ENCODE peak calls at places on chromosomes 3 and 15, in six cellular contexts. One of them, this sample, is unnamed.

GRCh38 chr3:121477589-121477988 is 68.2 kb downstream of the POLQ start:
- DNase-seq in ureter: no peak
- DNase-seq in LoVo: no peak
- DNase-seq in HTR-8/SVneo: no peak
- DNase-seq in stimulated activated CD4-positive, alpha-beta T cell treated with anti-CD3 and anti-CD28 coated beads, Interleukin-1b, Interleukin-23, amount 100 ng/mL, for 1 hour: no peak
- DNase-seq in stimulated activated naive B cell treated with anti-CD40 and anti-IgM and Interleukin-4, amounts not matched to agents 10 μg/mL and 1 μg/mL and 100 μg/mL, for 72 hours: no peak
- DNase-seq in this sample: no peak

GRCh38 chr3:166488977-166489672 is 651.9 kb upstream of the BCHE start:
- DNase-seq in ureter: no peak
- DNase-seq in LoVo: no peak
- DNase-seq in HTR-8/SVneo: no peak
- DNase-seq in stimulated activated CD4-positive, alpha-beta T cell treated with anti-CD3 and anti-CD28 coated beads, Interleukin-1b, Interleukin-23, amount 100 ng/mL, for 1 hour: no peak
- DNase-seq in stimulated activated naive B cell treated with anti-CD40 and anti-IgM and Interleukin-4, amounts not matched to agents 10 μg/mL and 1 μg/mL and 100 μg/mL, for 72 hours: no peak
- DNase-seq in this sample: no peak

GRCh38 chr3:123834631-123835030 is 49.5 kb downstream of the MYLK start:
- DNase-seq in ureter: no peak
- DNase-seq in LoVo: peak
- DNase-seq in HTR-8/SVneo: peak
- DNase-seq in stimulated activated CD4-positive, alpha-beta T cell treated with anti-CD3 and anti-CD28 coated beads, Interleukin-1b, Interleukin-23, amount 100 ng/mL, for 1 hour: no peak
- DNase-seq in stimulated activated naive B cell treated with anti-CD40 and anti-IgM and Interleukin-4, amounts not matched to agents 10 μg/mL and 1 μg/mL and 100 μg/mL, for 72 hours: no peak
- DNase-seq in this sample: no peak

GRCh38 chr15:74184582-74185091 is 11.1 kb downstream of the ISLR start:
- DNase-seq in ureter: no peak
- DNase-seq in LoVo: no peak
- DNase-seq in HTR-8/SVneo: no peak
- DNase-seq in stimulated activated CD4-positive, alpha-beta T cell treated with anti-CD3 and anti-CD28 coated beads, Interleukin-1b, Interleukin-23, amount 100 ng/mL, for 1 hour: no peak
- DNase-seq in stimulated activated naive B cell treated with anti-CD40 and anti-IgM and Interleukin-4, amounts not matched to agents 10 μg/mL and 1 μg/mL and 100 μg/mL, for 72 hours: no peak
- DNase-seq in this sample: no peak

GRCh38 chr15:80007532-80007931 is 36.5 kb upstream of the BCL2A1 start:
- DNase-seq in ureter: no peak
- DNase-seq in LoVo: no peak
- DNase-seq in HTR-8/SVneo: no peak
- DNase-seq in stimulated activated CD4-positive, alpha-beta T cell treated with anti-CD3 and anti-CD28 coated beads, Interleukin-1b, Interleukin-23, amount 100 ng/mL, for 1 hour: no peak
- DNase-seq in stimulated activated naive B cell treated with anti-CD40 and anti-IgM and Interleukin-4, amounts not matched to agents 10 μg/mL and 1 μg/mL and 100 μg/mL, for 72 hours: no peak
- DNase-seq in this sample: no peak

GRCh38 chr15:67746450-67746849 is 78.9 kb upstream of the SKOR1 start:
- DNase-seq in ureter: peak
- DNase-seq in LoVo: peak
- DNase-seq in HTR-8/SVneo: no peak
- DNase-seq in stimulated activated CD4-positive, alpha-beta T cell treated with anti-CD3 and anti-CD28 coated beads, Interleukin-1b, Interleukin-23, amount 100 ng/mL, for 1 hour: no peak
- DNase-seq in stimulated activated naive B cell treated with anti-CD40 and anti-IgM and Interleukin-4, amounts not matched to agents 10 μg/mL and 1 μg/mL and 100 μg/mL, for 72 hours: no peak
- DNase-seq in this sample: no peak

GRCh38 chr3:138043266-138044029 is 33.5 kb downstream of the CLDN18 start:
- DNase-seq in ureter: no peak
- DNase-seq in LoVo: peak
- DNase-seq in HTR-8/SVneo: no peak
- DNase-seq in stimulated activated CD4-positive, alpha-beta T cell treated with anti-CD3 and anti-CD28 coated beads, Interleukin-1b, Interleukin-23, amount 100 ng/mL, for 1 hour: no peak
- DNase-seq in stimulated activated naive B cell treated with anti-CD40 and anti-IgM and Interleukin-4, amounts not matched to agents 10 μg/mL and 1 μg/mL and 100 μg/mL, for 72 hours: no peak
- DNase-seq in this sample: no peak

GRCh38 chr3:169509359-169509758 is 154.2 kb downstream of the MECOM start:
- DNase-seq in ureter: no peak
- DNase-seq in LoVo: no peak
- DNase-seq in HTR-8/SVneo: no peak
- DNase-seq in stimulated activated CD4-positive, alpha-beta T cell treated with anti-CD3 and anti-CD28 coated beads, Interleukin-1b, Interleukin-23, amount 100 ng/mL, for 1 hour: no peak
- DNase-seq in stimulated activated naive B cell treated with anti-CD40 and anti-IgM and Interleukin-4, amounts not matched to agents 10 μg/mL and 1 μg/mL and 100 μg/mL, for 72 hours: no peak
- DNase-seq in this sample: peak